ENCODE peak calls at places on chromosomes 2 and 18, in five cellular contexts. S is A549, U is K562, E is GM23338, F is HCT116. X is an unnamed sample.

GRCh38 chr2:101395545-101396351 is 8.4 kb upstream of the CREG2 start:
- DNase-seq in U (no peak), S (no peak), F (no peak), E (no peak), X (no peak)

GRCh38 chr2:99697811-99698568 is 208.2 kb upstream of the REV1 start:
- DNase-seq in U (no peak), F (no peak), S (no peak), E (no peak), X (no peak)

GRCh38 chr2:149365826-149366583 is 35.6 kb downstream of the LYPD6 start:
- DNase-seq in E (no peak), U (no peak), S (no peak), F (peak; percentile 28), X (no peak)

GRCh38 chr2:171412571-171412970 is 21.2 kb downstream of the METTL8 start:
- DNase-seq in E (no peak), F (no peak), U (no peak), S (no peak), X (no peak)

GRCh38 chr2:216142540-216142939 is 33.4 kb downstream of the XRCC5 start:
- DNase-seq in S (no peak), U (no peak), F (no peak), E (no peak), X (no peak)

GRCh38 chr18:64259871-64260270 is 111.0 kb upstream of the LINC00305 start:
- DNase-seq in E (no peak), U (no peak), F (no peak), S (no peak), X (no peak)

GRCh38 chr2:55115795-55116597 is 65.7 kb upstream of the RTN4 start:
- DNase-seq in F (peak; percentile 80), E (no peak), U (no peak), S (no peak), X (peak; percentile 65)

GRCh38 chr2:217248312-217248935 is 388.6 kb upstream of the TNP1 start:
- DNase-seq in U (no peak), E (peak; percentile 14), S (no peak), F (no peak), X (no peak)

GRCh38 chr2:220646424-220646823 is 925.7 kb downstream of the EPHA4 start:
- DNase-seq in S (no peak), U (no peak), F (no peak), E (no peak), X (no peak)

GRCh38 chr18:79523738-79524180 is 128.0 kb downstream of the NFATC1 start:
- DNase-seq in U (no peak), F (no peak), S (no peak), E (no peak), X (peak; percentile 80)

GRCh38 chr2:215178121-215178520 is 39.7 kb upstream of the ABCA12 start:
- DNase-seq in S (no peak), U (no peak), F (no peak), E (no peak), X (no peak)

GRCh38 chr18:59180150-59180845 is 39.7 kb upstream of the GRP start:
- DNase-seq in E (no peak), F (no peak), S (no peak), U (no peak), X (no peak)

GRCh38 chr2:156322681-156323211 is 9.8 kb downstream of the NR4A2 start:
- DNase-seq in U (no peak), S (no peak), F (no peak), E (peak; percentile 91), X (no peak)

GRCh38 chr2:172012688-172013358 is 13.1 kb downstream of the METAP1D start:
- DNase-seq in F (no peak), U (no peak), S (no peak), E (peak; percentile 22), X (no peak)

GRCh38 chr2:197559656-197560055 is 43.8 kb downstream of the MOB4 start:
- DNase-seq in E (no peak), U (no peak), S (no peak), F (no peak), X (no peak)

GRCh38 chr2:132256251-132256902 is 94.6 kb upstream of the ANKRD30BL start:
- DNase-seq in F (no peak), U (peak; percentile 0), S (no peak), E (peak; percentile 48), X (no peak)

GRCh38 chr2:8676191-8676914 is 5.5 kb upstream of the ID2 start:
- DNase-seq in U (no peak), S (no peak), F (no peak), E (peak; percentile 63), X (no peak)

GRCh38 chr18:12088731-12089375 is 4.8 kb upstream of the ANKRD62 start:
- DNase-seq in U (no peak), S (no peak), E (no peak), F (no peak), X (no peak)

GRCh38 chr18:4267641-4268040 is 187.5 kb downstream of the DLGAP1 start:
- DNase-seq in E (no peak), U (no peak), F (no peak), S (no peak), X (no peak)

GRCh38 chr18:62128157-62128556 is 58.7 kb downstream of the PIGN start:
- DNase-seq in F (no peak), E (no peak), S (no peak), U (no peak), X (no peak)

GRCh38 chr2:141770511-141770910 is 360.3 kb downstream of the LRP1B start:
- DNase-seq in S (no peak), U (no peak), F (no peak), E (peak; percentile 28), X (no peak)

GRCh38 chr2:8215982-8216381 is 465.9 kb upstream of the ID2 start:
- DNase-seq in F (no peak), E (no peak), S (no peak), U (no peak), X (no peak)

GRCh38 chr2:179460530-179460929 is 195.9 kb upstream of the SESTD1 start:
- DNase-seq in U (no peak), S (no peak), F (peak; percentile 83), E (no peak), X (no peak)

DNA sequence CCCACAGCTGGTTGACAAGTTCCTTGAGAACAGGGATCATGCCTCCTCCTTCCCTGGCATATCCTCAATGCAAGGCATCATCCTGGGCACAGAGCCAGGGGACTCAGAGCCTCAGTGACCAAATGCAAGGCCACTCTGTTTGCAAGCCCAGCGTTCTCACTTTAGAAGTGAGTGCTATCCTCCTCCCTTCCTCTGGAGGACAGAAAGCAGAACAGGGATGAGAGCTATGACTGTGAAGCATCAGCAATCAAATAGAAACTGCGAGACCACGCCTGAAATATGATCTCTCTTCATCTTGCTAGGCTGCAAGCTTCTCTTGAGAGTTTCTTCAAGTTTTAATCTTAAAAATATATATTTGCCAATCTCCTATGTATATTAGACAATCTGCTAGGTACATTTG is 119.8 kb downstream of the LRATD1 start:
- DNase-seq in F (no peak), S (no peak), E (no peak), U (no peak), X (no peak)
- TF ChIP-seq REST in F (no peak), S (no peak), E (no peak), U (no peak), X (no peak)

DNA sequence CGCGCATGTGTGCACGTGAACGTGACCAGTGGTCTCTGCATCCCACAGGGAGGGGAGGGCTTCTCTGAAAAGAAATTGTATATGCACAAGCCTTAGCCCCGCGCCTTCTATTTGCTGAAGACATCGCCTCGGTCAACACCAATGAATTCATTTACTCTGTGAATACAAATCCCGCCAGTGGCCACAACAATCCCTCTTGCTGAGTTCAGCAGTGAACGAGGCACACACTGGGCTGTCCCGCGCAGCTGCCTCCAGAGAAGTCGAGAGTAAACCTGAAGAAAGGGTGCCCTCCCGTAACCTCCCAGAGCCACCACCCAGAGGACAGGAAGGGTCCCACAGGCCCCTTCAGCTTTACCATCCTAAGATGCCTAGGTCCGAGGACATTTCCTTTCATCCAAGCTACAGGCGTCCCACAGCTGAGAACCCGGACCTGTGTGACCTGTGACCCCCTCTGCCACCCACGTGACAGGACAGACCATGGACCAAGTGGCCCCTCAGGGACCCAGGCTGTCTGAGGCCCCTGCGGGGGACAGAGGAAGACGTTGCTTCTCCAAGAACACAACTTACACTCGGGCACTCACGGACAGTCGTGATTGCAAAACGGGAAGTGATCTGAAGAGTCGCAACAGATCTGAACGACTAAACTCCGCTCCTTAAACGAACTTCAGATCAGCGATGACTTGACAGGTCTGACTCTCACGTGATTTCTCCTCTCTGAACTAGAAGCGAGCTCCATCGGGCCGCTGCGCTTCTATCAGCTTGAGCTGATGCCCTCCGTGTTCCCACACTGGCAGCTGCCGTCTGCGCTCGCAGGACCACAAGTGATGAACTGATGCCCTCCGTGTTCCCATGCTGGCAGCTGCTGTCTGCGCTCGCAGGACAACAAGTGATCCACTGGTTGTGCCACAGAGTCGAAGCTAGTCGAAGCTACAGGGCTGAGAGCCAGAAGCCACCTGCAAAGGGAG is 92.7 kb downstream of the ZNF516 start:
- DNase-seq in S (no peak), F (no peak), U (no peak), E (no peak), X (peak; percentile 91)
- TF ChIP-seq REST in S (no peak), F (no peak), U (no peak), E (no peak), X (no peak)

DNA sequence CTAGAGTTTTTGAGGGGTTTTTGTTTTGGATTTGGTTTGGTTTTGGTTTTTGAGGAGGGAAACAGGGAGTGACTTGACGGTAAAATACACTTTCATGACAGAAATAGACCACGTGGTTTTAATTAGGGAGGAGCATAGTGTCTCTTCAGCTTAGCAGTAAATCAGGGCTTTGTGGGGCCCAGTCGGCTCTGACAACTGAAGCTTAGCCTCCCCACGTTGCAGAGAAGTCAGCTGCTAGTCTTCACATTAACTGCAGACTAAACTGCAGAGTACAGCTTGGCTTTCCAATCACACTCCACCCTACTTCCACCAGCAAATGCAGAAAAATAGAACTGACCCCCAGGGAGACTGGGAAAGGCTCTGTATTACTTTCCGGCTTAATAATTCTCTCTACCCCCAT is 141.3 kb downstream of the FAM124B start:
- DNase-seq in E (no peak), U (no peak), F (no peak), S (no peak), X (no peak)
- TF ChIP-seq REST in E (no peak), U (no peak), F (no peak), S (no peak), X (no peak)

GRCh38 chr2:10946394-10946793 is 34.7 kb downstream of the KCNF1 start:
- DNase-seq in E (no peak), U (no peak), S (no peak), F (no peak), X (no peak)
- TF ChIP-seq REST in E (no peak), U (no peak), S (no peak), F (no peak), X (no peak)

DNA sequence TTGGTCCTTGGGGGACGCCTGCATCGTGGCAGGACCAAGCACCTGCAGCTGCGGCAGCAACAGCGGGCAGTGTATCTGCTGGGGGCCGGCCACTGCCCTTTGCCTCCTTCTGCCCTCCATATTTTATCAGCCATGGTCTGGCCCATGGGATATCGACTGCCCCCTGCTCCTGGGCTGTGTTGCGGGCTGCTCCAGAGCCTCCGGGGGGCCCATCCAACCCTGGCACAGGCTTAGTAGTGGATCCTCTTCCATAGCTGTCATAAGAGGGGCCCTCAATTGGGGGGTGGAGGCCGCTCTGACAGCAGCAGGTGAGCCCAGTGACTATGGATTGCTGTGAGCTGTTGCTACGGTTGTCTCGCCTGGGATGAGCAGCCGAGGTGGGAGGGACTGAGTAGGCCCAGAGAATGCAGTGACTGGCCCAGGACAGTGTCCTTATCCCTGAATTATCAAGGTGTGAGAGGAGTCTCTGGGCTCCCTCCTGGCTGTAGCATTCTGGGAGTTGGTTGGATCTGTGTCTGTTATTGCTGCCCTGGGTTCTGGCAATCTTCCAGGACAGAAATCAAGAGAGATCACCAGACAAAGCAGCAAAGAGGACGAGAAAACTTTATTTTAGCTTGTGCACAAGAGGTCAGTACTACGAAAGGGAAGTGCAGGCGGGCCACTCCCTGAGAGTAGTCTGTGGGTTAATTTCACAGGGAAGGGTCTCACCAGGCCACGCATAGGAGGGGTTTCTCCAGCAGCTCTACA is 145.1 kb downstream of the ASB1 start:
- DNase-seq in F (no peak), S (no peak), E (no peak), U (no peak), X (no peak)
- TF ChIP-seq REST in F (no peak), S (no peak), E (no peak), U (no peak), X (no peak)